ENCODE peak calls at places on chromosome 18, in seven cellular contexts. One of them, this sample, is unnamed.

GRCh38 chr18:37412757-37413156 is 152.8 kb downstream of the CELF4 start:
- DNase-seq in GM12878: no peak
- DNase-seq in HepG2: no peak
- DNase-seq in A549: no peak
- DNase-seq in K562: no peak
- DNase-seq in SK-N-SH: no peak
- DNase-seq in HCT116: no peak
- DNase-seq in this sample: no peak

GRCh38 chr18:34494359-34494696 is 215.8 kb upstream of the DTNA start:
- DNase-seq in GM12878: no peak
- DNase-seq in HepG2: peak; percentile 3
- DNase-seq in SK-N-SH: no peak
- DNase-seq in HCT116: no peak
- DNase-seq in K562: no peak
- DNase-seq in A549: no peak
- DNase-seq in this sample: no peak

GRCh38 chr18:49597556-49597955 is 35.7 kb downstream of the LIPG start:
- DNase-seq in HCT116: no peak
- DNase-seq in HepG2: no peak
- DNase-seq in GM12878: no peak
- DNase-seq in SK-N-SH: peak; percentile 67
- DNase-seq in K562: no peak
- DNase-seq in A549: no peak
- DNase-seq in this sample: no peak

GRCh38 chr18:41940506-41941215 is 14.4 kb upstream of the PIK3C3 start:
- DNase-seq in HepG2: no peak
- DNase-seq in HCT116: no peak
- DNase-seq in GM12878: no peak
- DNase-seq in SK-N-SH: no peak
- DNase-seq in K562: no peak
- DNase-seq in A549: peak; percentile 14
- DNase-seq in this sample: no peak

GRCh38 chr18:74284501-74285004 is 7.2 kb downstream of the CYB5A start:
- DNase-seq in GM12878: no peak
- DNase-seq in K562: no peak
- DNase-seq in A549: no peak
- DNase-seq in HCT116: no peak
- DNase-seq in SK-N-SH: peak; percentile 39
- DNase-seq in HepG2: no peak
- DNase-seq in this sample: no peak

GRCh38 chr18:36769611-36770314 is 59.0 kb downstream of the TPGS2 start:
- DNase-seq in K562: peak; percentile 70
- DNase-seq in A549: peak; percentile 16
- DNase-seq in HepG2: peak; percentile 10
- DNase-seq in GM12878: no peak
- DNase-seq in SK-N-SH: no peak
- DNase-seq in HCT116: peak; percentile 13
- DNase-seq in this sample: no peak

GRCh38 chr18:49731860-49732311 is 81.4 kb downstream of the ACAA2 start:
- DNase-seq in HCT116: no peak
- DNase-seq in GM12878: no peak
- DNase-seq in A549: no peak
- DNase-seq in K562: no peak
- DNase-seq in HepG2: peak; percentile 48
- DNase-seq in SK-N-SH: no peak
- DNase-seq in this sample: no peak

GRCh38 chr18:23071285-23071684 is 64.0 kb upstream of the CABLES1 start:
- DNase-seq in K562: no peak
- DNase-seq in HepG2: no peak
- DNase-seq in GM12878: peak; percentile 79
- DNase-seq in SK-N-SH: no peak
- DNase-seq in HCT116: no peak
- DNase-seq in A549: no peak
- DNase-seq in this sample: no peak

GRCh38 chr18:24544141-24544498 is 83.7 kb downstream of the HRH4 start:
- DNase-seq in K562: peak; percentile 49
- DNase-seq in A549: peak; percentile 19
- DNase-seq in GM12878: no peak
- DNase-seq in HCT116: peak; percentile 22
- DNase-seq in HepG2: peak; percentile 22
- DNase-seq in SK-N-SH: peak; percentile 39
- DNase-seq in this sample: no peak

GRCh38 chr18:61587865-61588264 is 254.6 kb downstream of the CDH20 start:
- DNase-seq in GM12878: no peak
- DNase-seq in SK-N-SH: no peak
- DNase-seq in A549: no peak
- DNase-seq in K562: no peak
- DNase-seq in HCT116: no peak
- DNase-seq in HepG2: no peak
- DNase-seq in this sample: no peak

GRCh38 chr18:47752796-47753645 is 177.4 kb downstream of the SMAD2 start:
- DNase-seq in HepG2: no peak
- DNase-seq in SK-N-SH: no peak
- DNase-seq in GM12878: no peak
- DNase-seq in K562: no peak
- DNase-seq in A549: no peak
- DNase-seq in HCT116: no peak
- DNase-seq in this sample: no peak

GRCh38 chr18:32482117-32482516 is 11.4 kb upstream of the GAREM1 start:
- DNase-seq in K562: no peak
- DNase-seq in HCT116: no peak
- DNase-seq in HepG2: no peak
- DNase-seq in GM12878: no peak
- DNase-seq in SK-N-SH: no peak
- DNase-seq in A549: no peak
- DNase-seq in this sample: no peak

GRCh38 chr18:9609190-9609589 is 5.2 kb downstream of the PPP4R1 start:
- DNase-seq in GM12878: no peak
- DNase-seq in A549: no peak
- DNase-seq in K562: peak; percentile 70
- DNase-seq in HCT116: no peak
- DNase-seq in SK-N-SH: no peak
- DNase-seq in HepG2: no peak
- DNase-seq in this sample: no peak

GRCh38 chr18:42310956-42311355 is 355.9 kb downstream of the PIK3C3 start:
- DNase-seq in GM12878: no peak
- DNase-seq in HCT116: no peak
- DNase-seq in SK-N-SH: no peak
- DNase-seq in K562: no peak
- DNase-seq in HepG2: no peak
- DNase-seq in A549: no peak
- DNase-seq in this sample: no peak

GRCh38 chr18:23682472-23682871 is 6.8 kb upstream of the LAMA3 start:
- DNase-seq in GM12878: no peak
- DNase-seq in HCT116: no peak
- DNase-seq in HepG2: no peak
- DNase-seq in A549: no peak
- DNase-seq in SK-N-SH: no peak
- DNase-seq in K562: no peak
- DNase-seq in this sample: no peak

GRCh38 chr18:75131455-75132000 is 77.4 kb downstream of the PTGR3 start:
- DNase-seq in HepG2: no peak
- DNase-seq in GM12878: no peak
- DNase-seq in K562: no peak
- DNase-seq in A549: no peak
- DNase-seq in SK-N-SH: no peak
- DNase-seq in HCT116: no peak
- DNase-seq in this sample: no peak

GRCh38 chr18:75507636-75508035 is 80.1 kb upstream of the SMIM21 start:
- DNase-seq in GM12878: no peak
- DNase-seq in A549: no peak
- DNase-seq in HepG2: no peak
- DNase-seq in K562: no peak
- DNase-seq in HCT116: no peak
- DNase-seq in SK-N-SH: no peak
- DNase-seq in this sample: no peak

GRCh38 chr18:79919089-79919488 is 32.4 kb downstream of the SLC66A2 start:
- DNase-seq in HCT116: no peak
- DNase-seq in GM12878: no peak
- DNase-seq in HepG2: no peak
- DNase-seq in A549: no peak
- DNase-seq in K562: no peak
- DNase-seq in SK-N-SH: no peak
- DNase-seq in this sample: no peak

GRCh38 chr18:4636957-4637356 is 181.8 kb upstream of the DLGAP1 start:
- DNase-seq in SK-N-SH: no peak
- DNase-seq in HepG2: no peak
- DNase-seq in GM12878: no peak
- DNase-seq in HCT116: no peak
- DNase-seq in A549: no peak
- DNase-seq in K562: peak; percentile 1
- DNase-seq in this sample: no peak

GRCh38 chr18:32769242-32770180 is 3.3 kb downstream of the KLHL14 start:
- DNase-seq in K562: no peak
- DNase-seq in GM12878: no peak
- DNase-seq in A549: no peak
- DNase-seq in SK-N-SH: peak; percentile 48
- DNase-seq in HepG2: peak; percentile 82
- DNase-seq in HCT116: no peak
- DNase-seq in this sample: no peak

GRCh38 chr18:50866765-50867164 is 12.2 kb upstream of the ME2 start:
- DNase-seq in K562: no peak
- DNase-seq in GM12878: no peak
- DNase-seq in SK-N-SH: no peak
- DNase-seq in A549: no peak
- DNase-seq in HCT116: no peak
- DNase-seq in HepG2: no peak
- DNase-seq in this sample: no peak

GRCh38 chr18:37332764-37333420 is 232.7 kb downstream of the CELF4 start:
- DNase-seq in HepG2: no peak
- DNase-seq in SK-N-SH: peak; percentile 66
- DNase-seq in HCT116: no peak
- DNase-seq in GM12878: no peak
- DNase-seq in K562: no peak
- DNase-seq in A549: no peak
- DNase-seq in this sample: no peak

GRCh38 chr18:75065251-75066000 is 143.5 kb downstream of the PTGR3 start:
- DNase-seq in SK-N-SH: peak; percentile 81
- DNase-seq in GM12878: no peak
- DNase-seq in HCT116: no peak
- DNase-seq in K562: no peak
- DNase-seq in A549: no peak
- DNase-seq in HepG2: no peak
- DNase-seq in this sample: no peak

DNA sequence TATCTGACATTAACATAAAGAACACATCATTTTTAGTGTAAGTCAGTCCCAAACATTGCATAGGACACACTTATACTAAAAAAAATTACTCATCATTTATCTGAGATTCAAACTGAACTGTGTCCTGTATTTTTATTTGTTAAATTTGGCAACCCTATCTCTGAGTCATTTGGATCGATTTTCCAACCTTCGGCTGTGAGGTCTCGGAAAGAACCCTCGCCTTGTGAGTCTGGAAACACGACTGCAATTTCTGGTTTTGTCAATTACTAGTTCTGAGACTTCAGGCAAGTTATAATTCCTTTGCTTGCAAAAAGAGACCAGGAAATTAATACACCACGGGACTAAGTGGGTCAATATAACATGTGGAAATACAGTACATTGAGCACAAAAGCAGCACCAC is 14.0 kb downstream of the ATP8B1 start:
- DNase-seq in K562: no peak
- DNase-seq in HepG2: no peak
- DNase-seq in SK-N-SH: no peak
- DNase-seq in HCT116: peak; percentile 75
- DNase-seq in A549: no peak
- DNase-seq in GM12878: no peak
- DNase-seq in this sample: no peak
- H3K4me1 ChIP-seq in K562: peaks cover 4% of the 10 kb centered on the region
- H3K4me1 ChIP-seq in HepG2: peaks cover 53% of the 10 kb centered on the region
- H3K4me1 ChIP-seq in SK-N-SH: no peaks in the 10 kb centered on the region
- H3K4me1 ChIP-seq in HCT116: peaks cover 63% of the 10 kb centered on the region
- H3K4me1 ChIP-seq in A549: peaks cover 61% of the 10 kb centered on the region
- H3K4me1 ChIP-seq in GM12878: no peaks in the 10 kb centered on the region
- H3K4me1 ChIP-seq in this sample: peaks cover 44% of the 10 kb centered on the region

GRCh38 chr18:78884502-78884901 is 95.1 kb upstream of the SALL3 start:
- DNase-seq in HepG2: no peak
- DNase-seq in A549: no peak
- DNase-seq in SK-N-SH: no peak
- DNase-seq in K562: no peak
- DNase-seq in GM12878: no peak
- DNase-seq in HCT116: no peak
- DNase-seq in this sample: no peak
- H3K9me3 ChIP-seq in HepG2: peaks cover 20% of the 10 kb centered on the region
- H3K9me3 ChIP-seq in A549: no peaks in the 10 kb centered on the region
- H3K9me3 ChIP-seq in SK-N-SH: peaks cover under 1% of the 10 kb centered on the region
- H3K9me3 ChIP-seq in K562: no peaks in the 10 kb centered on the region
- H3K9me3 ChIP-seq in GM12878: no peaks in the 10 kb centered on the region
- H3K9me3 ChIP-seq in HCT116: no peaks in the 10 kb centered on the region
- H3K9me3 ChIP-seq in this sample: peaks cover 7% of the 10 kb centered on the region

DNA sequence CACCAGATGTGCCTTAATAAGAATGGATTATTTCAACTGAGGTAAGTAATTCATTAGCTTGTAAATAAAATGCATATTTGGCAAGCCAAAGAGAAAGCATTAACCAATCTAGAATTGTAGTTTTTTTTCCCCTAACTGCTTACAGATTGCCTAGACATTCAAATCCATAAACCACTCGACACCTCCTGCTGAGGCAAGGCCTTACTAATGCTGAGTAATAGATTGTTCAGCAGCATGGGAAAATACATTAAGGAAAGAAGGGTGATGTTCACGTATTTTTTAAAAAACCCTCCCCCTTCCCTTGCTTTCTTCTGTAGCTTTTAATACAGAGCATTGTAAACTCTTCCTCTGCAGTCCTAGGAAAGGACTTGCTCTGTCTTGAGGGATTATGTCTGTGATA is 17.0 kb upstream of the LINC00305 start:
- DNase-seq in K562: no peak
- DNase-seq in SK-N-SH: no peak
- DNase-seq in A549: no peak
- DNase-seq in HepG2: no peak
- DNase-seq in GM12878: no peak
- DNase-seq in HCT116: no peak
- DNase-seq in this sample: no peak
- TF ChIP-seq REST in K562: no peak
- TF ChIP-seq REST in SK-N-SH: no peak
- TF ChIP-seq REST in A549: no peak
- TF ChIP-seq REST in HepG2: no peak
- TF ChIP-seq REST in GM12878: no peak
- TF ChIP-seq REST in HCT116: no peak
- TF ChIP-seq REST in this sample: no peak

GRCh38 chr18:58787750-58788149 is 76.9 kb upstream of the ZNF532 start:
- DNase-seq in GM12878: no peak
- DNase-seq in K562: no peak
- DNase-seq in A549: peak; percentile 37
- DNase-seq in HCT116: no peak
- DNase-seq in HepG2: no peak
- DNase-seq in SK-N-SH: no peak
- DNase-seq in this sample: no peak

GRCh38 chr18:58785171-58785805 is 79.4 kb upstream of the ZNF532 start:
- DNase-seq in GM12878: no peak
- DNase-seq in K562: no peak
- DNase-seq in A549: peak; percentile 98
- DNase-seq in HCT116: peak; percentile 88
- DNase-seq in SK-N-SH: no peak
- DNase-seq in HepG2: no peak
- DNase-seq in this sample: peak; percentile 76

GRCh38 chr18:58781627-58782194 is 83.0 kb upstream of the ZNF532 start:
- DNase-seq in HCT116: peak; percentile 69
- DNase-seq in K562: peak; percentile 59
- DNase-seq in GM12878: peak; percentile 57
- DNase-seq in HepG2: peak; percentile 59
- DNase-seq in SK-N-SH: peak; percentile 70
- DNase-seq in A549: peak; percentile 89
- DNase-seq in this sample: peak; percentile 73

GRCh38 chr18:58785870-58786269 is 78.8 kb upstream of the ZNF532 start:
- DNase-seq in K562: no peak
- DNase-seq in HepG2: no peak
- DNase-seq in HCT116: no peak
- DNase-seq in A549: peak; percentile 44
- DNase-seq in SK-N-SH: no peak
- DNase-seq in GM12878: no peak
- DNase-seq in this sample: no peak

GRCh38 chr18:58784601-58785137 is 80.0 kb upstream of the ZNF532 start:
- DNase-seq in SK-N-SH: no peak
- DNase-seq in A549: peak; percentile 97
- DNase-seq in HepG2: no peak
- DNase-seq in GM12878: no peak
- DNase-seq in K562: no peak
- DNase-seq in HCT116: no peak
- DNase-seq in this sample: no peak
- H3K4me1 ChIP-seq in SK-N-SH: peaks cover 2% of the 10 kb centered on the region
- H3K4me1 ChIP-seq in A549: peaks cover 63% of the 10 kb centered on the region
- H3K4me1 ChIP-seq in HepG2: peaks cover 8% of the 10 kb centered on the region
- H3K4me1 ChIP-seq in GM12878: no peaks in the 10 kb centered on the region
- H3K4me1 ChIP-seq in K562: no peaks in the 10 kb centered on the region
- H3K4me1 ChIP-seq in HCT116: peaks cover 28% of the 10 kb centered on the region
- H3K4me1 ChIP-seq in this sample: peaks cover 43% of the 10 kb centered on the region

This sample was measured in Panc1.